ENCODE peak calls at places on chromosomes 6 and 20, in ten cellular contexts. One of them, this sample, is unnamed.

GRCh38 chr6:138989098-138989983 is 1.3 kb upstream of the REPS1 start:
- DNase-seq in tibial nerve: no peak
- DNase-seq in lung: no peak
- DNase-seq in lower lobe of right lung: no peak
- DNase-seq in GM12878: no peak
- DNase-seq in testis: no peak
- DNase-seq in BE2C: no peak
- DNase-seq in cardiac fibroblast: no peak
- DNase-seq in dorsolateral prefrontal cortex: no peak
- DNase-seq in upper lobe of right lung: no peak
- DNase-seq in this sample: no peak

GRCh38 chr20:19749537-19749936 is 8.5 kb upstream of the RIN2 start:
- DNase-seq in BE2C: no peak
- DNase-seq in tibial nerve: no peak
- DNase-seq in cardiac fibroblast: no peak
- DNase-seq in lower lobe of right lung: no peak
- DNase-seq in testis: no peak
- DNase-seq in GM12878: no peak
- DNase-seq in lung: no peak
- DNase-seq in upper lobe of right lung: no peak
- DNase-seq in dorsolateral prefrontal cortex: no peak
- DNase-seq in this sample: no peak

GRCh38 chr20:63696311-63696627 is 183 bp upstream of the TNFRSF6B start:
- DNase-seq in BE2C: peak; percentile 51
- DNase-seq in tibial nerve: no peak
- DNase-seq in lung: no peak
- DNase-seq in upper lobe of right lung: peak; percentile 62
- DNase-seq in GM12878: no peak
- DNase-seq in testis: no peak
- DNase-seq in cardiac fibroblast: peak; percentile 46
- DNase-seq in dorsolateral prefrontal cortex: peak; percentile 39
- DNase-seq in lower lobe of right lung: peak; percentile 45
- DNase-seq in this sample: no peak

GRCh38 chr20:59046862-59047261 is 4.3 kb upstream of the PRELID3B start:
- DNase-seq in lower lobe of right lung: no peak
- DNase-seq in GM12878: no peak
- DNase-seq in cardiac fibroblast: no peak
- DNase-seq in testis: no peak
- DNase-seq in lung: no peak
- DNase-seq in BE2C: no peak
- DNase-seq in upper lobe of right lung: no peak
- DNase-seq in tibial nerve: no peak
- DNase-seq in dorsolateral prefrontal cortex: no peak
- DNase-seq in this sample: no peak

GRCh38 chr6:150196942-150197745 is 54.3 kb downstream of the PPP1R14C start:
- DNase-seq in lower lobe of right lung: no peak
- DNase-seq in cardiac fibroblast: no peak
- DNase-seq in upper lobe of right lung: no peak
- DNase-seq in GM12878: no peak
- DNase-seq in tibial nerve: no peak
- DNase-seq in dorsolateral prefrontal cortex: no peak
- DNase-seq in testis: no peak
- DNase-seq in BE2C: no peak
- DNase-seq in lung: no peak
- DNase-seq in this sample: no peak

GRCh38 chr6:50902260-50902659 is 83.6 kb downstream of the TFAP2B start:
- DNase-seq in dorsolateral prefrontal cortex: no peak
- DNase-seq in GM12878: no peak
- DNase-seq in cardiac fibroblast: no peak
- DNase-seq in lung: no peak
- DNase-seq in testis: no peak
- DNase-seq in BE2C: no peak
- DNase-seq in tibial nerve: no peak
- DNase-seq in lower lobe of right lung: no peak
- DNase-seq in upper lobe of right lung: no peak
- DNase-seq in this sample: no peak

GRCh38 chr6:118495639-118496296 is 52.3 kb upstream of the PLN start:
- DNase-seq in lower lobe of right lung: no peak
- DNase-seq in testis: no peak
- DNase-seq in GM12878: no peak
- DNase-seq in cardiac fibroblast: no peak
- DNase-seq in tibial nerve: no peak
- DNase-seq in dorsolateral prefrontal cortex: no peak
- DNase-seq in upper lobe of right lung: no peak
- DNase-seq in lung: no peak
- DNase-seq in BE2C: no peak
- DNase-seq in this sample: no peak

GRCh38 chr20:41005361-41005729 is 23.3 kb upstream of the TOP1 start:
- DNase-seq in GM12878: no peak
- DNase-seq in cardiac fibroblast: peak; percentile 99
- DNase-seq in BE2C: peak; percentile 26
- DNase-seq in tibial nerve: peak; percentile 77
- DNase-seq in dorsolateral prefrontal cortex: no peak
- DNase-seq in upper lobe of right lung: peak; percentile 86
- DNase-seq in testis: peak; percentile 83
- DNase-seq in lower lobe of right lung: peak; percentile 86
- DNase-seq in lung: peak; percentile 87
- DNase-seq in this sample: peak; percentile 99

DNA sequence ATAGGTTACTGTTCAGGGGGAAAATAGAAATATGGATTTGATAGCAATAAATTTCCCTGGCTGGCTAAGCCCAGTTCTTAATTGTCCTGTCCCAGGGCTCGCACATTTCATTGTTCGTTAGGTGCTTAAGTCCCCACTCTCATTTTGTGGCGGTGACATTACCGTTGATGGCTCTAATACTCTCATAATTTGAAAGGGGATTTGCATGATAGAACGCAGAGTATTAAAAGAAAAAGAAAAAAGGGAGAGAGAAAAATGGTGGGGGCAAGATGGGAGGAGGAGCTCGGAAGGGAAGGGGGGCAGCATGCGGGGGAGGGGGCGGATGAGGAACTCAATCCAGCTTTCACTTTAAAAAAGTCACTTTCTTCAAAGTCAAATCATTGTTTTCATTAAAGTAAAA is 79.1 kb upstream of the FOXP4 start:
- DNase-seq in testis: no peak
- DNase-seq in BE2C: no peak
- DNase-seq in lung: no peak
- DNase-seq in dorsolateral prefrontal cortex: peak; percentile 2
- DNase-seq in GM12878: no peak
- DNase-seq in tibial nerve: no peak
- DNase-seq in lower lobe of right lung: no peak
- DNase-seq in cardiac fibroblast: no peak
- DNase-seq in upper lobe of right lung: no peak
- DNase-seq in this sample: no peak
- H3K4me3 ChIP-seq in testis: no peak overlapping the region
- H3K4me3 ChIP-seq in BE2C: no peak overlapping the region
- H3K4me3 ChIP-seq in lung: no peak overlapping the region
- H3K4me3 ChIP-seq in dorsolateral prefrontal cortex: no peak overlapping the region
- H3K4me3 ChIP-seq in GM12878: no peak overlapping the region
- H3K4me3 ChIP-seq in tibial nerve: no peak overlapping the region
- H3K4me3 ChIP-seq in lower lobe of right lung: no peak overlapping the region
- H3K4me3 ChIP-seq in cardiac fibroblast: no peak overlapping the region
- H3K4me3 ChIP-seq in upper lobe of right lung: no peak overlapping the region
- H3K4me3 ChIP-seq in this sample: no peak overlapping the region

GRCh38 chr20:31515072-31515774 is 981 bp downstream of the HM13 start:
- DNase-seq in lung: no peak
- DNase-seq in lower lobe of right lung: no peak
- DNase-seq in dorsolateral prefrontal cortex: no peak
- DNase-seq in GM12878: no peak
- DNase-seq in upper lobe of right lung: no peak
- DNase-seq in tibial nerve: no peak
- DNase-seq in testis: no peak
- DNase-seq in BE2C: no peak
- DNase-seq in cardiac fibroblast: no peak
- DNase-seq in this sample: no peak

GRCh38 chr20:31516651-31517050 is 2.4 kb downstream of the HM13 start:
- DNase-seq in BE2C: no peak
- DNase-seq in GM12878: no peak
- DNase-seq in tibial nerve: no peak
- DNase-seq in testis: no peak
- DNase-seq in cardiac fibroblast: no peak
- DNase-seq in lower lobe of right lung: no peak
- DNase-seq in upper lobe of right lung: no peak
- DNase-seq in lung: no peak
- DNase-seq in dorsolateral prefrontal cortex: no peak
- DNase-seq in this sample: no peak

GRCh38 chr20:31516166-31516565 is 1.9 kb downstream of the HM13 start:
- DNase-seq in dorsolateral prefrontal cortex: no peak
- DNase-seq in GM12878: no peak
- DNase-seq in lung: no peak
- DNase-seq in BE2C: no peak
- DNase-seq in upper lobe of right lung: no peak
- DNase-seq in testis: no peak
- DNase-seq in lower lobe of right lung: no peak
- DNase-seq in tibial nerve: no peak
- DNase-seq in cardiac fibroblast: no peak
- DNase-seq in this sample: no peak

GRCh38 chr20:31515775-31516107 is 1.5 kb downstream of the HM13 start:
- DNase-seq in cardiac fibroblast: no peak
- DNase-seq in tibial nerve: no peak
- DNase-seq in lower lobe of right lung: no peak
- DNase-seq in lung: no peak
- DNase-seq in BE2C: no peak
- DNase-seq in dorsolateral prefrontal cortex: no peak
- DNase-seq in upper lobe of right lung: no peak
- DNase-seq in testis: no peak
- DNase-seq in GM12878: no peak
- DNase-seq in this sample: no peak

DNA sequence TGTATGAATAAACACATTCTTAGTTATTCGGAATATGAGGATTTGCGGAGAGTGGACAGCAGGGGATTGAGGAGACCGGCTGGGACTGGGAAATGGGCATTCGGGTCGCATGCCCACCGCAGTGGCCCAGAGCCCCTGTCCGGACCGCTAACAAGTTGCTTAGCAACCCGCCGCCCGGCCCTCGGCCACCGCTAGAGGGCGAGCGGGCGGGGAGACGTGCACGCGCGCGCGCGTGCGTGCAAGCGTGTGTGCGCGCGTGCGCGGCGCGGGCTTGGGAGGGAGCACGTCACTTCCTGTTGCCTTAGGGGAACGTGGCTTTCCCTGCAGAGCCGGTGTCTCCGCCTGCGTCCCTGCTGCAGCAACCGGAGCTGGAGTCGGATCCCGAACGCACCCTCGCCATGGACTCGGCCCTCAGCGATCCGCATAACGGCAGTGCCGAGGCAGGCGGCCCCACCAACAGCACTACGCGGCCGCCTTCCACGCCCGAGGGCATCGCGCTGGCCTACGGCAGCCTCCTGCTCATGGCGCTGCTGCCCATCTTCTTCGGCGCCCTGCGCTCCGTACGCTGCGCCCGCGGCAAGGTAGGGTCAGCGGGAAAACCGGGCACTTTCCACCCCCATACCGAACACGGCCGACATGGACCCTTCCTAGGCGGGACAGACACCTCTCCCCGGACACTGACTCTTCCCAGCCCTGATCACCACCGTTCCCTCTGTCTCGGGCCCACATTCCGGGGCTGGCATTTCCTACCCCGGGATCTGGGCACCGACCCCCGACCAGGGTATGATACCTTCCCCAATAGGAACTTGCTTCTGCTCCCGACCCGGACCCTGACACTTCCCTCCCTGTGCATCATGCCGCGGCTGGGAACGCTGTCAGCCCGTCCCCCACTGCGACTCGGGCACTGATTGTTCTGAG is at the start of gene HM13:
- DNase-seq in lower lobe of right lung: peak; percentile 94
- DNase-seq in testis: peak; percentile 94
- DNase-seq in tibial nerve: peak; percentile 85
- DNase-seq in upper lobe of right lung: peak; percentile 95
- DNase-seq in dorsolateral prefrontal cortex: peak; percentile 93
- DNase-seq in lung: peak; percentile 93
- DNase-seq in cardiac fibroblast: peak; percentile 96
- DNase-seq in GM12878: peak; percentile 63
- DNase-seq in BE2C: peak; percentile 95
- DNase-seq in this sample: peak; percentile 92
- TF ChIP-seq CTCF in lower lobe of right lung: peak; percentile 93
- TF ChIP-seq CTCF in testis: peak; percentile 97
- TF ChIP-seq CTCF in tibial nerve: peak; percentile 99
- TF ChIP-seq CTCF in upper lobe of right lung: peak; percentile 97
- TF ChIP-seq CTCF in dorsolateral prefrontal cortex: peak; percentile 95
- TF ChIP-seq CTCF in lung: peak; percentile 91
- TF ChIP-seq CTCF in cardiac fibroblast: peak; percentile 63
- TF ChIP-seq CTCF in GM12878: peak; percentile 90
- TF ChIP-seq CTCF in BE2C: peak; percentile 82
- TF ChIP-seq CTCF in this sample: peak; percentile 74

GRCh38 chr20:47411161-47411560 is 54.7 kb upstream of the ZMYND8 start:
- DNase-seq in lower lobe of right lung: no peak
- DNase-seq in dorsolateral prefrontal cortex: no peak
- DNase-seq in lung: no peak
- DNase-seq in BE2C: no peak
- DNase-seq in upper lobe of right lung: no peak
- DNase-seq in GM12878: no peak
- DNase-seq in tibial nerve: no peak
- DNase-seq in testis: peak; percentile 45
- DNase-seq in cardiac fibroblast: peak; percentile 9
- DNase-seq in this sample: no peak

GRCh38 chr20:47412073-47412472 is 55.6 kb upstream of the ZMYND8 start:
- DNase-seq in lung: no peak
- DNase-seq in lower lobe of right lung: no peak
- DNase-seq in testis: no peak
- DNase-seq in dorsolateral prefrontal cortex: no peak
- DNase-seq in GM12878: peak; percentile 31
- DNase-seq in cardiac fibroblast: no peak
- DNase-seq in upper lobe of right lung: no peak
- DNase-seq in tibial nerve: no peak
- DNase-seq in BE2C: no peak
- DNase-seq in this sample: no peak

GRCh38 chr20:47405775-47406325 is 49.4 kb upstream of the ZMYND8 start:
- DNase-seq in cardiac fibroblast: no peak
- DNase-seq in testis: no peak
- DNase-seq in GM12878: no peak
- DNase-seq in BE2C: no peak
- DNase-seq in tibial nerve: no peak
- DNase-seq in lower lobe of right lung: no peak
- DNase-seq in dorsolateral prefrontal cortex: no peak
- DNase-seq in upper lobe of right lung: no peak
- DNase-seq in lung: no peak
- DNase-seq in this sample: no peak

GRCh38 chr20:47406849-47407682 is 50.6 kb upstream of the ZMYND8 start:
- DNase-seq in tibial nerve: no peak
- DNase-seq in lung: no peak
- DNase-seq in upper lobe of right lung: no peak
- DNase-seq in lower lobe of right lung: no peak
- DNase-seq in GM12878: no peak
- DNase-seq in BE2C: no peak
- DNase-seq in cardiac fibroblast: peak; percentile 41
- DNase-seq in dorsolateral prefrontal cortex: no peak
- DNase-seq in testis: no peak
- DNase-seq in this sample: peak; percentile 75
- H3K4me3 ChIP-seq in tibial nerve: no peak overlapping the region
- H3K4me3 ChIP-seq in lung: no peak overlapping the region
- H3K4me3 ChIP-seq in upper lobe of right lung: no peak overlapping the region
- H3K4me3 ChIP-seq in lower lobe of right lung: no peak overlapping the region
- H3K4me3 ChIP-seq in GM12878: no peak overlapping the region
- H3K4me3 ChIP-seq in BE2C: no peak overlapping the region
- H3K4me3 ChIP-seq in cardiac fibroblast: no peak overlapping the region
- H3K4me3 ChIP-seq in dorsolateral prefrontal cortex: no peak overlapping the region
- H3K4me3 ChIP-seq in testis: no peak overlapping the region
- H3K4me3 ChIP-seq in this sample: no peak overlapping the region

DNA sequence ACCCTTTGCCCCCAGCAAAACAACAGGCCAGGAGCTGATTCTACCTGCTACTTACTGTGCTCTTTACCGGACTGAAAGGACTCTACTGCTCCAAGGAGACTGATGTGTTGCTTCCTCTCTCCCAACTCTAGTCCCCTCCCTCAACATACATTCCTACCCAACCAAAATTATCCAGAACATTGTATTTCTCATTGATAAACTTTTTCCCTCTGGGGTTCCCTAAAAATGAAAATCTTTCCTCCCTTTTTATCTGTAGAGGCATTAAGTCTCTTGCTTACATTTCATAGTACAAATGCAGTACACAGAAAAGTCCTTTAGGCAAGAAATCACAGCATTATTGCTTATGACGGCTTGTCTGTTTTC is 940 bp upstream of the HS3ST5 start:
- DNase-seq in tibial nerve: no peak
- DNase-seq in GM12878: no peak
- DNase-seq in dorsolateral prefrontal cortex: no peak
- DNase-seq in lower lobe of right lung: no peak
- DNase-seq in testis: no peak
- DNase-seq in lung: no peak
- DNase-seq in BE2C: no peak
- DNase-seq in cardiac fibroblast: no peak
- DNase-seq in upper lobe of right lung: no peak
- DNase-seq in this sample: no peak
- TF ChIP-seq CTCF in tibial nerve: no peak
- TF ChIP-seq CTCF in GM12878: no peak
- TF ChIP-seq CTCF in dorsolateral prefrontal cortex: no peak
- TF ChIP-seq CTCF in lower lobe of right lung: no peak
- TF ChIP-seq CTCF in testis: no peak
- TF ChIP-seq CTCF in lung: no peak
- TF ChIP-seq CTCF in BE2C: no peak
- TF ChIP-seq CTCF in cardiac fibroblast: no peak
- TF ChIP-seq CTCF in upper lobe of right lung: no peak
- TF ChIP-seq CTCF in this sample: no peak